ENCODE peak calls at places on chromosomes 11 and 22, in seven cellular contexts. Y is kidney glomerular epithelial cell, I is mesothelial cell of epicardium, Q is posterior cingulate gyrus, P is Daoy, Z is right atrium auricular region, X is pons. A is an unnamed sample.

GRCh38 chr11:6062691-6063358 is 32.3 kb upstream of the OR56A1 start:
- DNase-seq in Q (no peak), I (no peak), Y (no peak), Z (no peak), P (no peak), X (no peak), A (no peak)

GRCh38 chr11:46106530-46107407 is 14.5 kb downstream of the PHF21A start:
- DNase-seq in Z (no peak), P (no peak), I (no peak), Y (no peak), Q (no peak), X (peak), A (no peak)

GRCh38 chr11:118462178-118462577 is 25.9 kb downstream of the KMT2A start:
- DNase-seq in X (peak), P (no peak), Z (no peak), I (no peak), Q (no peak), Y (no peak), A (no peak)

GRCh38 chr11:22828373-22828772 is 1.2 kb downstream of the SVIP start:
- DNase-seq in Z (no peak), X (no peak), I (no peak), Y (no peak), Q (no peak), P (peak), A (no peak)

GRCh38 chr11:359181-359714 is 10.1 kb upstream of the B4GALNT4 start:
- DNase-seq in I (no peak), P (no peak), Z (no peak), Y (no peak), Q (no peak), X (no peak), A (no peak)

GRCh38 chr22:25182131-25183110 is 17.2 kb upstream of the CRYBB3 start:
- DNase-seq in Q (no peak), Z (no peak), X (no peak), P (no peak), Y (no peak), I (no peak), A (peak)

GRCh38 chr22:26127126-26127525 is 42.1 kb upstream of the SEZ6L start:
- DNase-seq in X (peak), Y (no peak), Q (no peak), I (no peak), P (no peak), Z (no peak), A (no peak)

GRCh38 chr11:33135216-33135615 is 26.1 kb downstream of the CSTF3 start:
- DNase-seq in Y (no peak), Q (no peak), P (no peak), I (no peak), X (no peak), Z (no peak), A (no peak)

GRCh38 chr11:102346456-102346747 is 612 bp upstream of the BIRC2 start:
- DNase-seq in Z (no peak), Q (no peak), I (no peak), P (no peak), Y (peak), X (peak), A (no peak)

GRCh38 chr11:83054904-83055380 is 16.8 kb downstream of the RAB30 start:
- DNase-seq in P (no peak), Q (no peak), Z (no peak), X (no peak), Y (no peak), I (no peak), A (no peak)

GRCh38 chr11:129317564-129317963 is 58.1 kb upstream of the BARX2 start:
- DNase-seq in I (no peak), P (no peak), Y (no peak), X (peak), Q (no peak), Z (no peak), A (no peak)

A was measured in right lobe of liver.